ENCODE peak calls at places on chromosomes 12 and 14, in eight cellular contexts. K is CD14-positive monocyte, M is A172, P is RPMI7951, F is mesothelial cell of epicardium, W is Caki2, V is ecto neural progenitor cell, O is Calu3. Z is an unnamed sample.

GRCh38 chr12:131690320-131690719 is 20.6 kb upstream of the SFSWAP start:
- DNase-seq in K (no peak), O (no peak), P (no peak), M (no peak), F (no peak), V (no peak), W (no peak), Z (no peak)

GRCh38 chr14:23294734-23295561 is 7.7 kb downstream of the PPP1R3E start:
- DNase-seq in F (no peak), K (no peak), O (peak), P (peak), W (peak), M (peak), V (peak), Z (peak)

GRCh38 chr12:57085999-57086950 is 2.6 kb upstream of the NAB2 start:
- DNase-seq in M (peak), K (no peak), W (peak), F (peak), O (peak), V (peak), P (peak), Z (peak)

GRCh38 chr12:38601970-38602369 is 285.4 kb downstream of the ALG10B start:
- DNase-seq in W (no peak), O (no peak), V (no peak), M (no peak), F (no peak), P (no peak), K (no peak), Z (no peak)

GRCh38 chr12:118607831-118608230 is 231.5 kb downstream of the SUDS3 start:
- DNase-seq in O (no peak), W (no peak), M (no peak), V (no peak), K (no peak), P (no peak), F (no peak), Z (no peak)

GRCh38 chr12:70556179-70556869 is 80.9 kb downstream of the PTPRB start:
- DNase-seq in W (no peak), P (peak), V (no peak), K (no peak), O (no peak), F (no peak), M (no peak), Z (no peak)

GRCh38 chr14:87432698-87433097 is 560.3 kb downstream of the GALC start:
- DNase-seq in W (no peak), O (no peak), K (no peak), V (no peak), P (no peak), M (no peak), F (no peak), Z (no peak)

GRCh38 chr14:55097894-55098560 is 31.0 kb upstream of the LGALS3 start:
- DNase-seq in F (no peak), O (peak), K (peak), P (peak), M (no peak), W (peak), V (no peak), Z (no peak)

GRCh38 chr14:34355584-34356266 is 106.3 kb downstream of the SPTSSA start:
- DNase-seq in W (no peak), F (no peak), P (peak), M (peak), K (no peak), O (no peak), V (no peak), Z (no peak)

Z was measured in anterior cingulate cortex.